ENCODE peak calls at places on chromosome 17, in eight cellular contexts. S is astrocyte of the spinal cord, G is hypothalamus, Q is ACHN, K is endodermal cell, F is HL-60, B is GM10248, U is HepG2. C is an unnamed sample.

GRCh38 chr17:51087072-51087757 is 33.5 kb downstream of the SPAG9 start:
- DNase-seq in F (no peak), G (no peak), K (no peak), S (no peak), Q (no peak), B (no peak), U (no peak), C (no peak)

GRCh38 chr17:46984341-46984740 is 5.3 kb upstream of the RPRML start:
- DNase-seq in G (no peak), S (no peak), F (no peak), Q (no peak), U (no peak), K (no peak), B (no peak), C (no peak)

GRCh38 chr17:57470906-57471305 is 214.6 kb downstream of the MSI2 start:
- DNase-seq in G (no peak), B (no peak), S (no peak), K (no peak), U (no peak), F (no peak), Q (no peak), C (no peak)

GRCh38 chr17:36808181-36808661 is 129.1 kb upstream of the LHX1 start:
- DNase-seq in U (no peak), B (no peak), F (no peak), S (no peak), K (peak), Q (no peak), G (no peak), C (no peak)

GRCh38 chr17:7007143-7007542 is 5.3 kb upstream of the RNASEK start:
- DNase-seq in B (no peak), F (no peak), U (no peak), G (no peak), S (no peak), Q (no peak), K (no peak), C (no peak)

GRCh38 chr17:73613271-73613941 is 30.8 kb downstream of the SDK2 start:
- DNase-seq in G (no peak), S (no peak), Q (no peak), F (no peak), B (no peak), U (no peak), K (peak), C (no peak)

GRCh38 chr17:27327871-27328270 is 34.0 kb downstream of the WSB1 start:
- DNase-seq in S (no peak), G (no peak), Q (no peak), K (no peak), B (no peak), F (no peak), U (no peak), C (no peak)

GRCh38 chr17:32279933-32280716 is 14.5 kb downstream of the RHBDL3 start:
- DNase-seq in F (no peak), S (no peak), K (peak), U (no peak), G (no peak), Q (no peak), B (no peak), C (no peak)

GRCh38 chr17:48954300-48954755 is 9.7 kb upstream of the SNF8 start:
- DNase-seq in F (peak), G (no peak), B (no peak), Q (peak), S (peak), K (peak), U (peak), C (no peak)

GRCh38 chr17:28333083-28333746 is 2.1 kb downstream of the IFT20 start:
- DNase-seq in B (no peak), U (no peak), F (no peak), S (no peak), K (peak), Q (no peak), G (no peak), C (no peak)

GRCh38 chr17:65942592-65942991 is 249.3 kb downstream of the CEP112 start:
- DNase-seq in U (no peak), B (no peak), Q (no peak), G (no peak), F (no peak), S (no peak), K (no peak), C (no peak)

GRCh38 chr17:57004944-57005579 is 27.1 kb downstream of the SCPEP1 start:
- DNase-seq in G (no peak), S (no peak), U (no peak), K (peak), F (peak), Q (no peak), B (peak), C (no peak)

GRCh38 chr17:56125830-56126819 is 27.1 kb upstream of the ANKFN1 start:
- DNase-seq in K (peak), G (no peak), F (peak), S (peak), U (peak), B (no peak), Q (peak), C (no peak)

GRCh38 chr17:66098040-66098439 is 93.9 kb downstream of the CEP112 start:
- DNase-seq in B (no peak), G (no peak), U (no peak), S (no peak), Q (no peak), K (no peak), F (no peak), C (no peak)

C was measured in activated T-cell treated with anti-CD3 and anti-CD28 coated beads for 24 hours.